ENCODE peak calls at places on chromosomes 2 and 18, in nine cellular contexts. X is cardiac fibroblast; W is sigmoid colon; K is fibroblast of the aortic adventitia; I is colonic mucosa; T is pancreas; A is WTC11; C is heart right ventricle; D is activated CD8-positive, alpha-beta T cell treated with anti-CD3 and anti-CD28 coated beads for 36 hours. L is an unnamed sample.

GRCh38 chr2:231709981-231710750 is 1.8 kb downstream of the PTMA start:
- DNase-seq in D (peak; percentile 77), C (peak; percentile 78), T (peak; percentile 99), I (peak; percentile 84), A (peak; percentile 76), K (peak; percentile 75), X (peak; percentile 88), W (peak; percentile 92), L (peak; percentile 73)

GRCh38 chr18:59546164-59546563 is 151.1 kb downstream of the CCBE1 start:
- DNase-seq in C (no peak), T (no peak), K (peak; percentile 84), A (no peak), W (no peak), I (no peak), D (no peak), X (peak; percentile 78), L (peak; percentile 26)

GRCh38 chr2:72415256-72415655 is 267.6 kb upstream of the CYP26B1 start:
- DNase-seq in C (no peak), A (no peak), D (no peak), T (no peak), X (peak; percentile 16), W (no peak), I (no peak), K (peak; percentile 76), L (peak; percentile 37)

GRCh38 chr2:67566292-67566691 is 169.2 kb downstream of the ETAA1 start:
- DNase-seq in I (no peak), C (no peak), T (no peak), X (no peak), K (no peak), A (no peak), W (no peak), D (no peak), L (no peak)

GRCh38 chr2:233867993-233868532 is at the start of gene MSL3B:
- DNase-seq in T (peak; percentile 76), D (peak; percentile 58), I (peak; percentile 49), W (no peak), C (no peak), A (peak; percentile 31), X (peak; percentile 69), K (peak; percentile 52), L (no peak)

GRCh38 chr2:136008205-136008865 is 22.9 kb upstream of the DARS1 start:
- DNase-seq in K (no peak), I (peak; percentile 21), A (no peak), T (no peak), X (no peak), D (peak; percentile 84), W (peak; percentile 72), C (peak; percentile 29), L (no peak)

GRCh38 chr2:226098861-226099466 is 699.5 kb downstream of the NYAP2 start:
- DNase-seq in T (no peak), W (no peak), C (no peak), I (no peak), A (no peak), X (no peak), D (no peak), K (no peak), L (no peak)

GRCh38 chr2:235263205-235264120 is 230.4 kb upstream of the AGAP1 start:
- DNase-seq in W (peak; percentile 90), I (peak; percentile 74), C (peak; percentile 82), K (peak; percentile 63), X (peak; percentile 88), D (no peak), A (no peak), T (peak; percentile 64), L (peak; percentile 69)

GRCh38 chr18:55405655-55406373 is 182.2 kb downstream of the TCF4 start:
- DNase-seq in A (no peak), W (peak; percentile 92), D (peak; percentile 50), K (peak; percentile 96), C (peak; percentile 95), T (peak; percentile 61), I (peak; percentile 47), X (peak; percentile 99), L (peak; percentile 94)

GRCh38 chr18:5295231-5295920 is at the start of gene ZBTB14:
- DNase-seq in C (peak; percentile 47), W (peak; percentile 79), K (peak; percentile 43), D (peak; percentile 71), I (peak; percentile 49), A (peak; percentile 48), X (peak; percentile 75), T (peak; percentile 87), L (peak; percentile 7)

GRCh38 chr2:213669657-213670056 is 385.4 kb downstream of the SPAG16 start:
- DNase-seq in A (no peak), K (no peak), I (no peak), X (no peak), C (no peak), W (no peak), D (no peak), T (no peak), L (no peak)

GRCh38 chr2:226489765-226490164 is 309.9 kb downstream of the IRS1 start:
- DNase-seq in X (peak; percentile 66), C (no peak), D (peak; percentile 3), W (no peak), A (no peak), T (no peak), K (peak; percentile 77), I (no peak), L (peak; percentile 76)

GRCh38 chr2:197806317-197806633 is 1.9 kb downstream of the PLCL1 start:
- DNase-seq in X (no peak), K (peak; percentile 51), C (no peak), T (no peak), D (no peak), A (no peak), W (no peak), I (no peak), L (no peak)

GRCh38 chr2:236689981-236690380 is 120.4 kb downstream of the ACKR3 start:
- DNase-seq in K (peak; percentile 49), C (no peak), I (no peak), D (no peak), X (no peak), A (no peak), W (no peak), T (no peak), L (no peak)

GRCh38 chr2:150939087-150939486 is 322.6 kb downstream of the RBM43 start:
- DNase-seq in W (no peak), A (no peak), C (no peak), T (no peak), I (no peak), X (no peak), D (no peak), K (no peak), L (no peak)

GRCh38 chr18:34219651-34220050 is 5.1 kb downstream of the NOL4 start:
- DNase-seq in T (no peak), C (no peak), A (no peak), W (no peak), D (no peak), I (no peak), X (no peak), K (no peak), L (no peak)

DNA sequence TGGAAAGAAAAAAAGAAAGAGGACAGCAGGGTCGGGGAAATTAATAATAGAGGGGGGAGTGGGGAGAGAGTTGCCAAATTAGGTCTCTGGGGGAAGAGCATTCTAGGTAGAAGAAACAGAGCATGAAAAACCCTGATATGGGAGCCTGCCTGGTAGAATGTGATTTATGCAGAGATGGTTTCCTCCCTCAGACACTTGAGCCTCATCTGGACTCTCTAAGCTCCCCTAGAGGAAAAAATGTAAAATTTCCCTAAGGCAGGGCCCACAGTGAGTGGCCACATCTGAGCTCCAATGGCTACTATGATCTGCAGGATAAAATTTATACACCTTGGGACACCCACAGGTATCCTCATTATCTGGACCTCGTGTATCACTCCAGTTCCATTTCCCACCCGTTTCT is 20.6 kb upstream of the EPAS1 start:
- DNase-seq in X (peak; percentile 57), K (peak; percentile 37), W (no peak), A (no peak), D (no peak), I (no peak), C (no peak), T (no peak), L (no peak)
- TF ChIP-seq CTCF in X (peak; percentile 29), K (peak; percentile 46), W (no peak), A (no peak), D (no peak), I (no peak), C (peak; percentile 32), T (no peak), L (peak; percentile 64)

GRCh38 chr2:27736031-27736889 is 35.3 kb upstream of the MRPL33 start:
- DNase-seq in I (no peak), C (no peak), D (no peak), X (peak; percentile 43), A (no peak), W (no peak), K (peak; percentile 31), T (no peak), L (no peak)
- TF ChIP-seq CTCF in I (no peak), C (no peak), D (no peak), X (no peak), A (no peak), W (no peak), K (no peak), T (no peak), L (no peak)

GRCh38 chr18:10485475-10485874 is 31.0 kb downstream of the APCDD1 start:
- DNase-seq in T (no peak), C (no peak), W (no peak), A (no peak), D (no peak), K (no peak), X (no peak), I (no peak), L (no peak)

GRCh38 chr18:10488022-10488421 is 33.6 kb downstream of the APCDD1 start:
- DNase-seq in T (no peak), I (no peak), C (no peak), D (no peak), A (no peak), X (peak; percentile 2), W (peak; percentile 83), K (peak; percentile 11), L (no peak)

GRCh38 chr18:10487161-10487560 is 32.7 kb downstream of the APCDD1 start:
- DNase-seq in T (no peak), K (no peak), W (no peak), I (no peak), C (no peak), D (no peak), X (no peak), A (no peak), L (no peak)

GRCh38 chr18:10495936-10496335 is 29.9 kb upstream of the NAPG start:
- DNase-seq in D (no peak), I (no peak), C (no peak), X (no peak), T (no peak), A (no peak), W (no peak), K (no peak), L (no peak)

GRCh38 chr18:10490401-10491289 is 35.2 kb upstream of the NAPG start:
- DNase-seq in I (no peak), W (no peak), K (no peak), D (peak; percentile 88), T (no peak), A (peak; percentile 58), X (no peak), C (peak; percentile 19), L (no peak)
- TF ChIP-seq CTCF in I (no peak), W (no peak), K (no peak), D (peak; percentile 48), T (no peak), A (no peak), X (no peak), C (peak; percentile 39), L (no peak)

DNA sequence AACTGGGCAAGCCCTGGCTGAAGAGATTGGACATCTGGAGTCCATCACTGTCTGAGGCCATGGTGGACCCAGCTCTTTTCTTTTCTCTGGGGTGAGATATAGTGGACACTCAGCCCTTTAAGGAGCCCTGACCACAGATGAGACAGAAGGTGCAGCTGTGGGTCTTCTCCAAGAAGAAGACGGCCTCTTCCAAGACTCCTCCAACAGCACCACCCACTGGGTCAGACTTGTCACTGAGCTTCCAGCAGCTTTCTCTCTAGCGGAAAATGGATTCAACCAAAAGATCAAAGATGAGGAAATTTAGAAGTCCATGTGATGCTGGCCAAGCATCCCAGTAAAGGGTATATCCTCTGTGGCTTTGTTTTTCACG is 27.3 kb downstream of the TWIST2 start:
- DNase-seq in A (peak; percentile 58), T (peak; percentile 3), K (peak; percentile 85), C (no peak), X (peak; percentile 43), D (no peak), W (peak; percentile 87), I (no peak), L (peak; percentile 74)
- TF ChIP-seq CTCF in A (peak; percentile 25), T (no peak), K (peak; percentile 60), C (no peak), X (peak; percentile 22), D (no peak), W (no peak), I (no peak), L (peak; percentile 88)